ENCODE peak calls at places on chromosome 4, in eight cellular contexts. U, P, M, N, B, D, A and O are unnamed samples.

GRCh38 chr4:38163216-38164006 is 203.2 kb downstream of the PTTG2 start:
- DNase-seq in N (no peak), M (no peak), D (no peak), U (no peak), A (no peak), P (peak; percentile 59), B (no peak), O (no peak)

GRCh38 chr4:19999775-20000414 is 251.8 kb upstream of the SLIT2 start:
- DNase-seq in D (no peak), A (no peak), B (no peak), U (no peak), P (no peak), N (no peak), M (no peak), O (no peak)

GRCh38 chr4:137749466-137749865 is 217.2 kb upstream of the PCDH18 start:
- DNase-seq in A (no peak), D (no peak), M (no peak), B (no peak), U (no peak), N (no peak), P (peak; percentile 52), O (no peak)

GRCh38 chr4:184237612-184238011 is 19.9 kb upstream of the ENPP6 start:
- DNase-seq in M (peak; percentile 22), N (no peak), P (no peak), U (no peak), A (no peak), B (no peak), D (no peak), O (no peak)

GRCh38 chr4:99754756-99755155 is 61.9 kb upstream of the DAPP1 start:
- DNase-seq in P (peak; percentile 6), B (no peak), N (no peak), U (no peak), D (no peak), M (no peak), A (no peak), O (no peak)

GRCh38 chr4:3781193-3781886 is 15.2 kb downstream of the ADRA2C start:
- DNase-seq in N (no peak), D (no peak), U (no peak), M (no peak), A (no peak), P (no peak), B (no peak), O (no peak)

GRCh38 chr4:104408893-104409292 is 85.8 kb downstream of the CXXC4 start:
- DNase-seq in D (no peak), N (no peak), B (no peak), M (no peak), U (no peak), A (no peak), P (no peak), O (no peak)

GRCh38 chr4:26462874-26463273 is 27.4 kb downstream of the CCKAR start:
- DNase-seq in U (no peak), D (no peak), P (no peak), M (no peak), N (no peak), A (no peak), B (no peak), O (no peak)

GRCh38 chr4:93788712-93789111 is 39.8 kb upstream of the ATOH1 start:
- DNase-seq in D (peak; percentile 13), N (no peak), U (peak; percentile 13), M (no peak), A (no peak), P (peak; percentile 4), B (no peak), O (no peak)

GRCh38 chr4:174828845-174829701 is at the start of gene GLRA3:
- DNase-seq in D (peak; percentile 78), A (no peak), N (peak; percentile 60), U (peak; percentile 48), B (no peak), M (no peak), P (no peak), O (peak; percentile 2)

GRCh38 chr4:64882311-64883086 is 473.2 kb upstream of the TECRL start:
- DNase-seq in N (no peak), P (no peak), A (no peak), M (no peak), D (no peak), U (no peak), B (no peak), O (no peak)

GRCh38 chr4:65241257-65241997 is 428.9 kb downstream of the EPHA5 start:
- DNase-seq in B (no peak), U (no peak), N (no peak), D (no peak), P (no peak), M (no peak), A (no peak), O (no peak)

GRCh38 chr4:48913346-48913745 is 6.8 kb upstream of the OCIAD2 start:
- DNase-seq in D (no peak), A (no peak), U (peak; percentile 60), B (no peak), N (no peak), P (peak; percentile 70), M (no peak), O (no peak)

GRCh38 chr4:1115528-1116293 is 2.3 kb upstream of the RNF212 start:
- DNase-seq in D (no peak), P (no peak), U (no peak), A (no peak), M (no peak), B (no peak), N (no peak), O (no peak)